ENCODE peak calls at places on chromosomes 11 and 22, in seven cellular contexts. O, J, E, Q, D, G and K are unnamed samples.

GRCh38 chr22:45975266-45976161 is 1.4 kb downstream of the WNT7B start:
- DNase-seq in O (no peak), G (no peak), J (no peak), Q (no peak), E (no peak), D (no peak), K (no peak)

GRCh38 chr11:126317681-126318641 is 14.1 kb downstream of the DCPS start:
- DNase-seq in D (peak; percentile 31), J (peak; percentile 90), E (no peak), O (no peak), Q (no peak), G (peak; percentile 90), K (peak; percentile 61)

GRCh38 chr22:23219787-23220484 is 39.6 kb downstream of the BCR start:
- DNase-seq in O (no peak), D (peak; percentile 77), Q (peak; percentile 6), E (no peak), G (no peak), J (no peak), K (peak; percentile 46)

GRCh38 chr11:27722117-27722844 is 22.0 kb upstream of the BDNF start:
- DNase-seq in G (no peak), Q (peak; percentile 26), D (no peak), J (peak; percentile 32), O (no peak), E (no peak), K (peak; percentile 50)

GRCh38 chr11:60347084-60347797 is 20.2 kb downstream of the MS4A6E start:
- DNase-seq in Q (no peak), D (no peak), G (no peak), O (no peak), J (no peak), E (no peak), K (no peak)

GRCh38 chr11:15938983-15939382 is 417.4 kb downstream of the SOX6 start:
- DNase-seq in Q (no peak), G (no peak), J (no peak), E (no peak), O (no peak), D (no peak), K (no peak)

GRCh38 chr11:65066805-65067291 is 8.5 kb upstream of the NAALADL1 start:
- DNase-seq in J (no peak), Q (peak; percentile 47), D (no peak), E (no peak), G (no peak), O (no peak), K (no peak)

GRCh38 chr22:25051983-25052710 is 99.6 kb downstream of the KIAA1671 start:
- DNase-seq in Q (peak; percentile 48), G (no peak), E (no peak), J (no peak), O (no peak), D (no peak), K (no peak)

GRCh38 chr11:46338988-46339666 is 8.1 kb upstream of the DGKZ start:
- DNase-seq in J (no peak), Q (peak; percentile 55), O (no peak), D (no peak), E (no peak), G (no peak), K (peak; percentile 13)

GRCh38 chr22:17470880-17471500 is 92.3 kb upstream of the SLC25A18 start:
- DNase-seq in G (no peak), J (no peak), D (no peak), E (no peak), O (no peak), Q (no peak), K (no peak)

GRCh38 chr11:58659910-58660570 is 37.6 kb downstream of the CNTF start:
- DNase-seq in J (no peak), E (no peak), O (no peak), G (no peak), Q (no peak), D (no peak), K (no peak)

GRCh38 chr22:19691721-19692341 is 22.5 kb upstream of the SEPTIN5 start:
- DNase-seq in Q (no peak), D (no peak), J (peak; percentile 52), O (no peak), E (peak; percentile 65), G (no peak), K (peak; percentile 25)

GRCh38 chr11:10762185-10762584 is 11.1 kb downstream of the CTR9 start:
- DNase-seq in E (no peak), Q (no peak), G (no peak), D (no peak), J (no peak), O (no peak), K (no peak)

GRCh38 chr11:89327885-89328284 is 150.2 kb downstream of the TYR start:
- DNase-seq in G (no peak), J (no peak), Q (no peak), D (no peak), O (no peak), E (no peak), K (no peak)

GRCh38 chr22:19598054-19598855 is 74.0 kb upstream of the CLDN5 start:
- DNase-seq in E (no peak), Q (no peak), D (peak; percentile 14), O (no peak), J (no peak), G (no peak), K (no peak)

GRCh38 chr11:11867720-11868119 is 25.9 kb downstream of the USP47 start:
- DNase-seq in E (no peak), O (no peak), D (no peak), Q (no peak), J (no peak), G (no peak), K (no peak)

GRCh38 chr11:3127706-3128355 is 37.3 kb downstream of the OSBPL5 start:
- DNase-seq in E (no peak), Q (no peak), G (no peak), D (no peak), J (no peak), O (no peak), K (no peak)

GRCh38 chr11:16603890-16604783 is 134.3 kb upstream of the C11orf58 start:
- DNase-seq in O (no peak), G (no peak), D (no peak), E (no peak), Q (peak; percentile 18), J (no peak), K (no peak)

GRCh38 chr11:133917921-133918605 is 38.7 kb downstream of the IGSF9B start:
- DNase-seq in J (no peak), E (no peak), Q (no peak), O (no peak), G (no peak), D (no peak), K (no peak)

GRCh38 chr11:71962428-71963038 is 33.7 kb downstream of the RNF121 start:
- DNase-seq in D (no peak), E (no peak), J (peak; percentile 61), O (no peak), G (peak; percentile 24), Q (no peak), K (peak; percentile 20)

GRCh38 chr11:61611309-61611708 is 30.4 kb upstream of the SYT7 start:
- DNase-seq in G (no peak), E (no peak), Q (no peak), J (no peak), O (no peak), D (no peak), K (no peak)

GRCh38 chr22:19901577-19902244 is 39.9 kb upstream of the COMT start:
- DNase-seq in O (no peak), Q (no peak), G (no peak), J (no peak), D (no peak), E (no peak), K (no peak)

GRCh38 chr22:44459041-44459440 is 39.0 kb downstream of the RTL6 start:
- DNase-seq in E (no peak), O (no peak), J (no peak), G (no peak), Q (no peak), D (no peak), K (no peak)

GRCh38 chr11:116694815-116695590 is 77.8 kb downstream of the BUD13 start:
- DNase-seq in O (no peak), G (no peak), E (no peak), D (no peak), J (no peak), Q (no peak), K (no peak)

GRCh38 chr22:30574095-30574981 is at the start of gene GAL3ST1:
- DNase-seq in D (no peak), O (peak; percentile 70), E (no peak), G (no peak), J (no peak), Q (no peak), K (no peak)

GRCh38 chr11:46279393-46280099 is 2.1 kb downstream of the CREB3L1 start:
- DNase-seq in D (no peak), O (peak; percentile 36), Q (no peak), G (no peak), E (no peak), J (peak; percentile 75), K (peak; percentile 60)

GRCh38 chr22:42719656-42720262 is 911 bp downstream of the A4GALT start:
- DNase-seq in Q (no peak), O (no peak), G (no peak), D (no peak), J (no peak), E (no peak), K (no peak)

GRCh38 chr11:130890039-130890745 is 26.1 kb downstream of the SNX19 start:
- DNase-seq in J (no peak), G (no peak), Q (no peak), O (no peak), E (no peak), D (no peak), K (no peak)

GRCh38 chr11:18987454-18988231 is 48.4 kb upstream of the MRGPRX1 start:
- DNase-seq in G (no peak), D (no peak), Q (no peak), E (no peak), O (no peak), J (peak; percentile 2), K (peak; percentile 63)

GRCh38 chr22:47250995-47251765 is 488.7 kb downstream of the TBC1D22A start:
- DNase-seq in Q (no peak), J (no peak), G (no peak), D (no peak), E (no peak), O (no peak), K (no peak)

GRCh38 chr11:66048525-66049313 is at the start of gene GAL3ST3:
- DNase-seq in E (no peak), O (no peak), G (no peak), Q (no peak), J (no peak), D (no peak), K (no peak)

GRCh38 chr11:44628730-44629361 is 63.4 kb downstream of the CD82 start:
- DNase-seq in D (no peak), J (no peak), G (no peak), E (no peak), O (peak; percentile 17), Q (no peak), K (no peak)

GRCh38 chr11:12680246-12680939 is 6.2 kb downstream of the TEAD1 start:
- DNase-seq in J (peak; percentile 94), G (peak; percentile 82), Q (peak; percentile 93), E (peak; percentile 80), D (no peak), O (peak; percentile 78), K (peak; percentile 87)

GRCh38 chr11:62708423-62709261 is 1.2 kb downstream of the GNG3 start:
- DNase-seq in D (peak; percentile 64), O (no peak), Q (peak; percentile 34), E (no peak), G (no peak), J (no peak), K (no peak)

GRCh38 chr11:64916040-64916847 is 765 bp downstream of the ATG2A start:
- DNase-seq in E (no peak), G (no peak), D (peak; percentile 46), O (no peak), J (peak; percentile 50), Q (no peak), K (no peak)

GRCh38 chr11:78158987-78159662 is 19.7 kb upstream of the ALG8 start:
- DNase-seq in D (no peak), Q (no peak), E (no peak), O (no peak), G (no peak), J (peak; percentile 87), K (no peak)